ENCODE peak calls at places on chromosome 2, in six cellular contexts. Q is ovary, L is astrocyte of the spinal cord, I is AG04449, C is cardiac fibroblast, E is body of pancreas. Z is an unnamed sample.

GRCh38 chr2:196951973-196952372 is 25.5 kb upstream of the PGAP1 start:
- DNase-seq in C (no peak), I (no peak), E (no peak), Q (no peak), L (no peak), Z (no peak)

GRCh38 chr2:203802277-203803045 is 65.1 kb upstream of the CTLA4 start:
- DNase-seq in L (peak; percentile 94), E (no peak), Q (no peak), C (peak; percentile 75), I (peak; percentile 92), Z (peak; percentile 95)

GRCh38 chr2:23502096-23502495 is 117.1 kb downstream of the KLHL29 start:
- DNase-seq in L (no peak), C (peak; percentile 60), E (peak; percentile 53), Q (peak; percentile 73), I (no peak), Z (no peak)

GRCh38 chr2:240126731-240127130 is 9.4 kb downstream of the COPS9 start:
- DNase-seq in E (no peak), C (no peak), I (no peak), Q (peak; percentile 4), L (no peak), Z (no peak)

GRCh38 chr2:221527759-221528444 is 44.2 kb downstream of the EPHA4 start:
- DNase-seq in C (peak; percentile 37), L (no peak), I (no peak), Q (no peak), E (no peak), Z (no peak)

GRCh38 chr2:65545818-65546217 is 113.4 kb upstream of the SPRED2 start:
- DNase-seq in Q (no peak), I (no peak), L (no peak), C (peak; percentile 42), E (no peak), Z (no peak)

GRCh38 chr2:225998653-225999052 is 599.1 kb downstream of the NYAP2 start:
- DNase-seq in I (no peak), L (peak; percentile 13), E (no peak), C (no peak), Q (no peak), Z (no peak)

GRCh38 chr2:85720533-85720932 is 26.4 kb downstream of the GNLY start:
- DNase-seq in Q (no peak), C (no peak), L (no peak), E (no peak), I (no peak), Z (no peak)

GRCh38 chr2:16408331-16409005 is 257.2 kb downstream of the CYRIA start:
- DNase-seq in I (no peak), C (no peak), Q (no peak), E (no peak), L (no peak), Z (no peak)

GRCh38 chr2:200797242-200797770 is 14.4 kb upstream of the BZW1 start:
- DNase-seq in L (no peak), C (peak; percentile 63), E (peak; percentile 42), I (no peak), Q (no peak), Z (no peak)

GRCh38 chr2:209473930-209474419 is 50.1 kb downstream of the MAP2 start:
- DNase-seq in I (peak; percentile 92), C (peak; percentile 96), L (peak; percentile 98), Q (no peak), E (no peak), Z (peak; percentile 94)

GRCh38 chr2:72148975-72149555 is 1.4 kb upstream of the CYP26B1 start:
- DNase-seq in E (peak; percentile 27), Q (peak; percentile 70), L (no peak), C (peak; percentile 51), I (no peak), Z (no peak)

GRCh38 chr2:232319117-232320037 is 59.2 kb upstream of the ALPP start:
- DNase-seq in E (no peak), L (no peak), I (no peak), C (no peak), Q (no peak), Z (no peak)

GRCh38 chr2:118830121-118830520 is 17.3 kb downstream of the EN1 start:
- DNase-seq in C (no peak), Q (no peak), I (no peak), E (no peak), L (no peak), Z (peak; percentile 23)

GRCh38 chr2:100197643-100198153 is 55.3 kb upstream of the AFF3 start:
- DNase-seq in I (peak; percentile 57), Q (peak; percentile 88), L (peak; percentile 75), E (peak; percentile 54), C (peak; percentile 70), Z (no peak)

GRCh38 chr2:11784747-11785610 is 38.5 kb downstream of the LPIN1 start:
- DNase-seq in E (peak; percentile 31), Q (peak; percentile 71), L (peak; percentile 41), I (no peak), C (peak; percentile 49), Z (no peak)

GRCh38 chr2:191325651-191326365 is 80.6 kb downstream of the MYO1B start:
- DNase-seq in I (no peak), E (no peak), C (no peak), L (no peak), Q (no peak), Z (no peak)

GRCh38 chr2:99677814-99678213 is 188.0 kb upstream of the REV1 start:
- DNase-seq in C (no peak), I (no peak), Q (no peak), L (no peak), E (no peak), Z (no peak)

GRCh38 chr2:74293191-74294065 is 49.8 kb downstream of the SLC4A5 start:
- DNase-seq in I (no peak), Q (no peak), C (no peak), E (no peak), L (no peak), Z (no peak)
- H3K4me3 ChIP-seq in I (no peak overlapping the region), Q (no peak overlapping the region), C (no peak overlapping the region), E (no peak overlapping the region), L (no peak overlapping the region), Z (no peak overlapping the region)

GRCh38 chr2:172086349-172087190 is 1.3 kb downstream of the DLX1 start:
- DNase-seq in C (no peak), L (no peak), E (peak; percentile 47), Q (no peak), I (no peak), Z (no peak)
- TF ChIP-seq CTCF in C (no peak), L (peak; percentile 16), E (no peak), Q (no peak), I (no peak), Z (peak; percentile 28)

GRCh38 chr2:183493060-183493459 is 368.8 kb downstream of the NUP35 start:
- DNase-seq in I (no peak), L (no peak), E (no peak), Q (no peak), C (no peak), Z (no peak)

GRCh38 chr2:183490930-183491329 is 366.7 kb downstream of the NUP35 start:
- DNase-seq in L (peak; percentile 70), Q (no peak), C (peak; percentile 40), I (no peak), E (no peak), Z (no peak)

GRCh38 chr2:183487316-183487715 is 363.1 kb downstream of the NUP35 start:
- DNase-seq in C (no peak), Q (no peak), I (no peak), L (no peak), E (no peak), Z (no peak)

GRCh38 chr2:183488421-183488820 is 364.2 kb downstream of the NUP35 start:
- DNase-seq in E (no peak), Q (no peak), L (no peak), C (no peak), I (no peak), Z (no peak)
- H3K4me3 ChIP-seq in E (no peak overlapping the region), Q (no peak overlapping the region), L (no peak overlapping the region), C (no peak overlapping the region), I (no peak overlapping the region), Z (no peak overlapping the region)

GRCh38 chr2:174003635-174004310 is 38.6 kb upstream of the SP3 start:
- DNase-seq in L (no peak), I (no peak), C (no peak), Q (no peak), E (peak; percentile 76), Z (no peak)
- TF ChIP-seq CTCF in L (no peak), I (no peak), C (no peak), Q (no peak), E (peak; percentile 49), Z (no peak)

GRCh38 chr2:105057005-105057404 is 19.1 kb downstream of the MRPS9 start:
- DNase-seq in I (no peak), Q (no peak), C (no peak), L (no peak), E (no peak), Z (no peak)

GRCh38 chr2:105055613-105056012 is 17.7 kb downstream of the MRPS9 start:
- DNase-seq in L (no peak), E (no peak), C (peak; percentile 41), I (no peak), Q (no peak), Z (no peak)

GRCh38 chr2:105052773-105053172 is 14.9 kb downstream of the MRPS9 start:
- DNase-seq in E (peak; percentile 57), Q (no peak), L (no peak), I (no peak), C (peak; percentile 24), Z (no peak)

GRCh38 chr2:105061560-105061959 is 23.7 kb downstream of the MRPS9 start:
- DNase-seq in L (no peak), Q (no peak), E (no peak), C (no peak), I (no peak), Z (no peak)

DNA sequence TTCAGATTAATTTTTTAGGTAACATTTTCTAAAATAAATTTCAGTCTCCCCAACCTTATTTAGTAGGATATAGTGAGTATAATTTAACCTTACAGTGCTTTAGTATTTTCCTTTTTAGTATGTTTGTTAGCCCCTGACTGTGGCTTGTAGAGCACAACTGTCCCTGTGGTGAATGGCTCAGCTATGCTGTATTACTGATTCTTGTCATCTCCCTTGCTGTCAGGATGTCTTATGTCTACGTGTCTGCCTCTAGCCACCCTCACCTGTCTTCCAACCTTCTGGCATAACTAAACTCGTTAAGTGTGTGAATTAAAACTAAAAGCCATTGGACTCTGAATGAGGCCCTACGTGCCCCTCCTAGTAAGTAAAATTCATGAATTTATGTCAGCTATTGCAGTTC is 18.4 kb downstream of the MRPS9 start:
- DNase-seq in I (no peak), E (no peak), C (no peak), L (no peak), Q (no peak), Z (no peak)
- H3K4me3 ChIP-seq in I (no peak overlapping the region), E (no peak overlapping the region), C (no peak overlapping the region), L (no peak overlapping the region), Q (no peak overlapping the region), Z (no peak overlapping the region)

GRCh38 chr2:37324536-37324785 is 172 bp downstream of the PRKD3 start:
- DNase-seq in Q (peak; percentile 90), E (peak; percentile 80), L (peak; percentile 78), C (peak; percentile 84), I (no peak), Z (no peak)
- TF ChIP-seq CTCF in Q (no peak), E (no peak), L (no peak), C (no peak), I (no peak), Z (no peak)

Z was measured in AG09309.